ENCODE peak calls at places on chromosomes 13 and 19, in nine cellular contexts. Q is heart right ventricle; O is HepG2; Z is mammary epithelial cell; G is osteoblast; N is tibial nerve; C is thoracic aorta; U is ovary; K is CD8-positive, alpha-beta T cell. I is an unnamed sample. For H3K4me1, the result is how much of the 10 kb centered on the place peaks cover.

GRCh38 chr13:88000239-88000638 is 329.1 kb downstream of the SLITRK5 start:
- DNase-seq in U (no peak), K (no peak), Z (no peak), C (no peak), G (no peak), N (no peak), O (no peak), Q (no peak), I (no peak)

GRCh38 chr19:16098416-16098768 is 13.3 kb upstream of the RAB8A start:
- DNase-seq in Q (no peak), O (no peak), U (no peak), C (no peak), Z (no peak), G (no peak), K (no peak), N (no peak), I (no peak)

GRCh38 chr19:54523403-54523802 is 20.8 kb downstream of the LAIR2 start:
- DNase-seq in C (no peak), K (no peak), Q (no peak), G (no peak), U (no peak), N (no peak), O (no peak), Z (peak), I (no peak)

GRCh38 chr13:44004881-44005280 is 125.2 kb downstream of the LACC1 start:
- DNase-seq in C (no peak), N (no peak), U (no peak), Z (peak), Q (no peak), K (no peak), G (peak), O (no peak), I (no peak)

GRCh38 chr13:77827350-77827749 is 91.3 kb downstream of the EDNRB start:
- DNase-seq in Z (no peak), Q (no peak), U (no peak), G (no peak), K (no peak), C (no peak), N (peak), O (no peak), I (no peak)

GRCh38 chr13:45662122-45662521 is 40.0 kb upstream of the CBY2 start:
- DNase-seq in Q (no peak), O (no peak), Z (no peak), N (no peak), U (no peak), C (no peak), G (no peak), K (no peak), I (no peak)

GRCh38 chr19:5680083-5680436 is 256 bp downstream of the MICOS13 start:
- DNase-seq in Z (no peak), O (no peak), K (no peak), U (no peak), G (no peak), Q (peak), C (no peak), N (peak), I (no peak)

GRCh38 chr19:55158848-55159793 is 1.6 kb upstream of the TNNI3 start:
- DNase-seq in N (no peak), G (peak), C (no peak), Z (no peak), U (no peak), K (no peak), O (no peak), Q (peak), I (no peak)

GRCh38 chr19:43470288-43470687 is 4.9 kb upstream of the LYPD3 start:
- DNase-seq in G (peak), Z (peak), U (no peak), C (no peak), O (no peak), N (no peak), Q (no peak), K (peak), I (no peak)

GRCh38 chr19:47110521-47111080 is 3.0 kb downstream of the ZC3H4 start:
- DNase-seq in N (no peak), U (no peak), O (no peak), Q (no peak), C (no peak), K (peak), G (no peak), Z (peak), I (no peak)

GRCh38 chr19:45798995-45799517 is 6.4 kb upstream of the DMWD start:
- DNase-seq in C (no peak), Z (peak), O (peak), Q (peak), N (peak), K (peak), G (peak), U (peak), I (no peak)

GRCh38 chr13:82627183-82627582 is 1255.1 kb downstream of the SLITRK1 start:
- DNase-seq in Z (peak), Q (no peak), K (no peak), G (no peak), O (no peak), C (no peak), U (no peak), N (no peak), I (no peak)

GRCh38 chr19:14550201-14550754 is 20.9 kb downstream of the TECR start:
- DNase-seq in G (peak), Z (peak), C (no peak), O (no peak), K (no peak), N (no peak), Q (no peak), U (no peak), I (no peak)

GRCh38 chr13:95524270-95524901 is 28.1 kb upstream of the CLDN10 start:
- DNase-seq in Z (peak), C (no peak), N (no peak), O (no peak), U (no peak), Q (no peak), G (no peak), K (no peak), I (no peak)

DNA sequence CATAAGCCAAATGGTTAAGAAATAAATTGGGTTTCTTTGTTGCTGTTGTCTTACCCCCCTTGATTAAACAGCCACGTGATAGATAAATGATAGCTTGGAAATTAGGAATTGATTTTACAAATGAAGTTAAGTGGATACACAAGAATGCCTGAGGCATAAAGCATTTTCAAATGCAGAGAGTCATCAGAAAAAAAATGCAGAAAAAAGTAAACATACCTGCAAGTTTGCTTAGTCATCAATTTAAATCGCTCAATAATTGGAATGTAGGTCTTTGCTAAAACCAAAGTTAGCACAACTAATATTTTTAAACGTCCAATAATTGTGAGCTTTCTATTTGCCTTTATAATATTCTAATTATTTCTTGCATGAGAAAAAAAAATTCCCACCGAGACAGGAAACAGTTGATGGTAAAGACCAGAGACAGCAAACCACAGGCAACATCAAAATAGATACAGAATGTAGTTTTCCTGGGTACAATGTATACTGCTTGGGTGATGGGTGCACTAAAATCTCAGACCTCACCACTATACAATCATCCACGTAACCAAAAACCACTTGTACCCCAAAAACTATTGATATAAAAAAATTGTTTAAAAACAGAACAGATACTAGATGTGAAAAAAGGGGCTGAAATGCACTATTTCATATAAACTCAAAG is 924.0 kb downstream of the PCDH9 start:
- DNase-seq in Z (no peak), U (no peak), O (no peak), K (no peak), C (no peak), Q (no peak), G (no peak), N (no peak), I (no peak)
- H3K4me3 ChIP-seq in Z (no peak), U (no peak), O (no peak), K (no peak), C (no peak), Q (no peak), G (no peak), N (no peak), I (no peak)

DNA sequence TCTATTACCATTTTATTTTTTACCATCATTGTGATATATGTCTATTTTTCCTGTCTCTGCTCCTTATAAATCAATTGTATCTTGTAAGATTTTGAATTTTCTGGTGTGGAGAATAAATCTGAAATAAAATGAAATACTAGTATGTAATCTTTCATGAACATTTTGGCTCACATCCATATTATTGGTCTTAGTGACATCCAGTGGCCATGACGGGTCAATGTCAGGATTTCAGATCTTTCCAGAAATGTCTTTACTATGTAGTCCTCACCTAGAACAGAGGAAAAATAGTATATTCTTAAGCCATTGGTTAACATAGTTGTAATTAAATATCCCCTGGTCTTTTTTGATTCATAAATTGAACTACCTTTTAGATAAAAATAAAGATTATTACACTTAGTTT is 109.8 kb upstream of the GPC6 start:
- DNase-seq in Q (no peak), Z (no peak), C (no peak), G (no peak), N (no peak), O (peak), U (no peak), K (no peak), I (no peak)
- TF ChIP-seq CTCF in Q (no peak), Z (peak), C (no peak), G (no peak), N (no peak), O (peak), U (no peak), K (no peak), I (no peak)

DNA sequence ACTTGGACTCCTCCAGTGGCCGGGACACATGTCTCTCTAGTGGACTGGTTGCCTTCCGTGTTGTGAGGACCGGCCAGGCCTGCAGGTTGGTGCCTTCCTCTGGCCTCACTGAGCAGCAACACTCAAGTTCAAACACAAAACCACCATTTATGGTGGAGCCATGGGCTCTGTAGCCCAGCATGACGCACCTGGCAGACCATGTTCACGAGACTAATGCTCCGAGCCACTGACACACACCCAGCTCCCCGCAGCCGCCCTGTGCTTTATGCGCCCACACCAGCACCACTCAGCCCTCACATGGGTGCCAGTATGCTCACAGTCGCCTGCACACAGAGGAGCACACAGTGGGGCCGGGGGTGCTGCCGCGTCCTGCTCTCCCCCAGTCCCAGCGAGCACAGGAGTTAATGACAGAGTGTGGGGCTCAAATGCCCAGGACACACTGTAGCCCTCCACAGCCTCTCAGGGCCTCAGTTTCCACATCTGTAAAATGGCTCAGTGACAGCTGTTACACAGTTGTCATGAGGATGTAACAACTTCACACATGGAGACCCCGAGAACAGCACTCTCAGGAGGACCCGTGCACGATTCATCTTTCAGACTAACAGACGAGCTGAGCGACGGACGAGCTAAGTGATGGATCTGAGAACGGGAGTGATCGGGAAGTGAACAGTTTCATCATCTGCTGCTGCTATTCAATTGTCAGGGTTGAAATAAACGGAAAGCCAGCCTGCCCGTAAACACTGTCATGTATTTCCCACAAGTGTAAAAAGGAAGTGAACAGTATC is 7.8 kb downstream of the GAS6 start:
- DNase-seq in K (no peak), N (no peak), U (peak), O (no peak), C (no peak), Z (no peak), G (peak), Q (no peak), I (no peak)
- H3K4me1 ChIP-seq in K (under half), N (under half), U (half or more), O (half or more), C (half or more), Z (under half), G (half or more), Q (half or more), I (half or more)

GRCh38 chr19:29303707-29304090 is 90.7 kb upstream of the UQCRFS1 start:
- DNase-seq in K (no peak), N (no peak), O (no peak), U (no peak), G (no peak), C (no peak), Q (no peak), Z (no peak), I (no peak)

GRCh38 chr19:29308977-29309520 is 96.1 kb upstream of the UQCRFS1 start:
- DNase-seq in Q (no peak), C (no peak), U (no peak), O (no peak), G (no peak), Z (no peak), K (no peak), N (no peak), I (no peak)

GRCh38 chr19:29302002-29302928 is 89.3 kb upstream of the UQCRFS1 start:
- DNase-seq in K (no peak), Q (no peak), O (no peak), U (no peak), Z (no peak), C (no peak), N (no peak), G (no peak), I (no peak)

GRCh38 chr19:29303035-29303706 is 90.2 kb upstream of the UQCRFS1 start:
- DNase-seq in O (no peak), Q (no peak), N (no peak), K (no peak), Z (no peak), G (no peak), C (no peak), U (no peak), I (no peak)

DNA sequence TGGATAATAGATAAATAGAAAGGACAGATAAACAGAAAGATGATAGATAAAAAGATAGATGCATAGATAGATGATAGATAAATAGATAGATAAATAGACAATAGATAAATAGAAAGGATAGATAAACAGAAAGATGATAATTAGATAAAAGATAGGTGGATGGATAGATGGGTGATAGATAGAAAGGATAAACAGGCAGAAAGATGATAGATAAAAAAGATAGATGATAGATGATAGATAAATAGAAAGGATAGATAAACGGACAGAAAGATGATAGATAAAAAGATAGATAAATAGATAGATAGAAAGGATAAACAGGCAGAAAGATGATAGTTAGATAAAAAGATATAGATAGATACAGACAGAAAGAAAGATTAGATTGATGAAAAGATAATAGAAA is 92.3 kb upstream of the UQCRFS1 start:
- DNase-seq in N (no peak), K (no peak), O (no peak), C (no peak), U (no peak), G (no peak), Q (no peak), Z (no peak), I (no peak)
- H3K4me3 ChIP-seq in N (no peak), K (no peak), O (no peak), C (no peak), U (no peak), G (no peak), Q (no peak), Z (no peak), I (no peak)

GRCh38 chr19:850979-851335 is 1.1 kb upstream of the ELANE start:
- DNase-seq in G (no peak), N (no peak), Z (no peak), Q (no peak), K (no peak), O (no peak), C (no peak), U (no peak), I (no peak)
- TF ChIP-seq CTCF in G (no peak), N (no peak), Z (no peak), Q (no peak), K (no peak), O (no peak), C (no peak), U (no peak), I (no peak)

GRCh38 chr13:40639226-40639681 is 27.2 kb downstream of the FOXO1 start:
- DNase-seq in G (peak), C (no peak), Z (no peak), K (no peak), Q (no peak), O (peak), U (no peak), N (no peak), I (no peak)
- H3K4me1 ChIP-seq in G (under half), C (half or more), Z (under half), K (half or more), Q (half or more), O (under half), U (under half), N (under half), I (under half)